ENCODE peak calls at places on chromosome 6, in four cellular contexts. C is fibroblast of pulmonary artery, A is substantia nigra, N is GM04504. F is an unnamed sample.

GRCh38 chr6:170057961-170058877 is 232.7 kb downstream of the DLL1 start:
- DNase-seq in C (no peak), A (no peak), N (no peak), F (no peak)

GRCh38 chr6:33967966-33968724 is 164.3 kb upstream of the MLN start:
- DNase-seq in C (no peak), A (no peak), N (no peak), F (no peak)

GRCh38 chr6:122118945-122119506 is 280.4 kb upstream of the HSF2 start:
- DNase-seq in C (no peak), A (no peak), N (no peak), F (no peak)

GRCh38 chr6:83808926-83809325 is 44.2 kb upstream of the RIPPLY2 start:
- DNase-seq in C (no peak), A (no peak), N (no peak), F (no peak)

GRCh38 chr6:131015630-131016263 is 47.3 kb downstream of the EPB41L2 start:
- DNase-seq in C (peak), A (no peak), N (peak), F (no peak)

GRCh38 chr6:158043586-158044524 is 62.2 kb downstream of the SYNJ2 start:
- DNase-seq in C (no peak), A (no peak), N (no peak), F (no peak)

GRCh38 chr6:144898741-144899140 is 613.6 kb downstream of the UTRN start:
- DNase-seq in C (no peak), A (no peak), N (no peak), F (no peak)

GRCh38 chr6:155103816-155104366 is 108.8 kb downstream of the TIAM2 start:
- DNase-seq in C (peak), A (no peak), N (no peak), F (no peak)

GRCh38 chr6:154754152-154754551 is 20.9 kb downstream of the SCAF8 start:
- DNase-seq in C (peak), A (no peak), N (peak), F (no peak)

GRCh38 chr6:170043881-170044790 is 246.7 kb downstream of the DLL1 start:
- DNase-seq in C (no peak), A (no peak), N (no peak), F (no peak)

GRCh38 chr6:159977242-159978214 is 8.6 kb downstream of the IGF2R start:
- DNase-seq in C (peak), A (no peak), N (no peak), F (no peak)

GRCh38 chr6:56959094-56959493 is 4.2 kb downstream of the BEND6 start:
- DNase-seq in C (no peak), A (no peak), N (no peak), F (no peak)

GRCh38 chr6:121297699-121298098 is 36.6 kb downstream of the TBC1D32 start:
- DNase-seq in C (peak), A (no peak), N (no peak), F (no peak)

GRCh38 chr6:68196645-68197044 is 438.4 kb upstream of the ADGRB3 start:
- DNase-seq in C (peak), A (no peak), N (no peak), F (no peak)

GRCh38 chr6:79864001-79864400 is 83.4 kb downstream of the ELOVL4 start:
- DNase-seq in C (no peak), A (no peak), N (no peak), F (no peak)

GRCh38 chr6:100088009-100088408 is 94.0 kb upstream of the MCHR2 start:
- DNase-seq in C (peak), A (no peak), N (peak), F (no peak)

GRCh38 chr6:93799226-93799625 is 379.9 kb upstream of the EPHA7 start:
- DNase-seq in C (peak), A (no peak), N (no peak), F (no peak)

GRCh38 chr6:42166444-42167141 is 6.6 kb upstream of the GUCA1A start:
- DNase-seq in C (peak), A (peak), N (no peak), F (peak)

GRCh38 chr6:143238306-143238705 is 177.6 kb downstream of the AIG1 start:
- DNase-seq in C (no peak), A (no peak), N (no peak), F (no peak)

GRCh38 chr6:26249709-26249958 is 115.4 kb upstream of the BTN3A2 start:
- DNase-seq in C (peak), A (no peak), N (no peak), F (no peak)

GRCh38 chr6:142945446-142946180 is 637 bp upstream of the HIVEP2 start:
- DNase-seq in C (no peak), A (peak), N (peak), F (peak)

GRCh38 chr6:70404658-70405057 is 8.7 kb upstream of the FAM135A start:
- DNase-seq in C (no peak), A (no peak), N (no peak), F (no peak)

GRCh38 chr6:149683256-149683860 is 34.5 kb downstream of the LATS1 start:
- DNase-seq in C (no peak), A (no peak), N (no peak), F (no peak)

GRCh38 chr6:44489912-44490604 is 102.6 kb downstream of the CDC5L start:
- DNase-seq in C (peak), A (no peak), N (peak), F (no peak)

GRCh38 chr6:77368660-77369313 is 94.5 kb downstream of the HTR1B start:
- DNase-seq in C (peak), A (no peak), N (no peak), F (no peak)